ENCODE peak calls at places on chromosomes 1 and 21, in eight cellular contexts. W is lower lobe of right lung; T is fibroblast of lung; H is endothelial cell of umbilical vein; P is ascending aorta; I is HCT116; J is aorta; F is CD4-positive, CD25-positive, alpha-beta regulatory T cell. X is an unnamed sample. For H3K9me3, the result is how much of the 10 kb centered on the place peaks cover.

GRCh38 chr21:41361786-41362604 is at the start of gene MX2:
- DNase-seq in T (peak), W (peak), J (peak), P (peak), H (no peak), I (no peak), F (peak), X (peak)

GRCh38 chr1:39490596-39491145 is 765 bp upstream of the BMP8A start:
- DNase-seq in J (no peak), H (no peak), P (no peak), I (no peak), F (no peak), W (no peak), T (no peak), X (no peak)

GRCh38 chr1:170337413-170337994 is 191.7 kb downstream of the NTMT2 start:
- DNase-seq in I (no peak), J (no peak), P (no peak), W (no peak), T (no peak), F (no peak), H (no peak), X (no peak)

GRCh38 chr1:165644064-165644735 is 13.2 kb downstream of the MGST3 start:
- DNase-seq in F (no peak), I (no peak), T (no peak), J (no peak), H (no peak), P (no peak), W (no peak), X (no peak)

GRCh38 chr1:221724931-221725605 is 16.8 kb downstream of the DUSP10 start:
- DNase-seq in P (peak), F (no peak), J (peak), T (peak), H (no peak), I (no peak), W (peak), X (no peak)

GRCh38 chr1:40130892-40131291 is 30.3 kb upstream of the RLF start:
- DNase-seq in P (no peak), J (no peak), W (no peak), T (no peak), I (no peak), F (no peak), H (peak), X (no peak)

GRCh38 chr1:47630346-47630745 is 192.5 kb downstream of the FOXD2 start:
- DNase-seq in F (no peak), T (no peak), I (no peak), W (no peak), P (no peak), H (no peak), J (no peak), X (no peak)

GRCh38 chr1:56970280-56970679 is 4.5 kb upstream of the C8B start:
- DNase-seq in H (no peak), I (no peak), T (no peak), J (no peak), P (no peak), F (no peak), W (no peak), X (no peak)

GRCh38 chr1:159953866-159954515 is at the start of gene SLAMF9:
- DNase-seq in P (peak), H (no peak), F (no peak), T (peak), I (no peak), W (no peak), J (no peak), X (no peak)

GRCh38 chr1:110152133-110152785 is 2.0 kb downstream of the SLC6A17 start:
- DNase-seq in P (no peak), J (no peak), W (no peak), F (no peak), H (no peak), I (no peak), T (peak), X (no peak)

GRCh38 chr1:77288275-77288674 is 6.5 kb downstream of the AK5 start:
- DNase-seq in F (no peak), T (no peak), P (no peak), I (no peak), H (peak), W (no peak), J (no peak), X (no peak)

GRCh38 chr1:219123041-219123440 is 50.6 kb upstream of the LYPLAL1 start:
- DNase-seq in W (no peak), H (no peak), F (no peak), I (no peak), J (peak), T (no peak), P (no peak), X (no peak)

GRCh38 chr1:21200767-21201166 is 24.1 kb upstream of the EIF4G3 start:
- DNase-seq in H (no peak), I (no peak), F (no peak), P (no peak), T (peak), J (no peak), W (no peak), X (no peak)

GRCh38 chr1:231272880-231273279 is 31.9 kb downstream of the GNPAT start:
- DNase-seq in T (peak), H (peak), W (peak), J (no peak), F (no peak), P (no peak), I (no peak), X (no peak)

GRCh38 chr21:41364308-41364707 is 2.5 kb downstream of the MX2 start:
- DNase-seq in H (no peak), F (no peak), W (no peak), T (no peak), I (no peak), P (peak), J (no peak), X (no peak)

GRCh38 chr1:29282135-29282923 is 46.0 kb downstream of the PTPRU start:
- DNase-seq in H (no peak), I (no peak), J (no peak), F (no peak), T (no peak), P (no peak), W (no peak), X (no peak)

GRCh38 chr1:6358757-6359567 is 34.6 kb downstream of the ACOT7 start:
- DNase-seq in I (no peak), T (peak), P (peak), W (peak), H (peak), J (peak), F (peak), X (peak)

GRCh38 chr1:224170748-224171478 is 12.1 kb upstream of the DEGS1 start:
- DNase-seq in J (peak), H (peak), P (no peak), W (peak), F (peak), T (no peak), I (no peak), X (peak)

GRCh38 chr1:27122652-27123051 is 32.3 kb downstream of the SLC9A1 start:
- DNase-seq in T (peak), H (peak), J (peak), I (no peak), P (peak), W (peak), F (no peak), X (no peak)

GRCh38 chr1:24714859-24715520 is 30.3 kb upstream of the CLIC4 start:
- DNase-seq in W (no peak), H (no peak), J (peak), F (no peak), I (no peak), P (peak), T (peak), X (no peak)

GRCh38 chr1:33921281-33921680 is 57.4 kb downstream of the HMGB4 start:
- DNase-seq in H (no peak), I (no peak), J (no peak), T (no peak), P (no peak), W (no peak), F (no peak), X (no peak)
- H3K9me3 ChIP-seq in H (under half), I (under half), J (under half), T (under half), P (under half), W (under half), F (under half), X (under half)

DNA sequence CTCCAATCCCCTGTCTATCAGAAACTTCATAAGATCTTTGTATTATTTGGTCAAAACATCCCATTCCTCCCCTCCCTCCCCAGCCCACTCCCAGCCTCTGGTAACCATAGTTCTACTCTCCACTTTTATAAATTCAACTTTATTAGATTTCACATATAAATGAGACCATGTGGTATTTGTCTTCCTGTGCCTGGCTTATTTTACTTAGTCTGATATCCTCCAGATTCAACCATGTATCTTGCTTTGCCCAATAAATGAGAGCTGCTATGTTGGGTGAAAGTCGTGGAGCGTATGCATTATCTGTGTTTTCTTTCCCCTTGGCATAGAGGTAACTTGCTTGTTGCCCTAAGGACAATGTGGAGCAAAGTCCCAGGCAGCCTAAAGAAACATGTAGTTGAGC is 28.5 kb upstream of the CHRM3 start:
- DNase-seq in F (no peak), W (no peak), J (no peak), I (no peak), P (no peak), H (no peak), T (no peak), X (no peak)
- H3K9me3 ChIP-seq in F (under half), W (under half), J (under half), I (under half), P (under half), H (under half), T (under half), X (under half)

DNA sequence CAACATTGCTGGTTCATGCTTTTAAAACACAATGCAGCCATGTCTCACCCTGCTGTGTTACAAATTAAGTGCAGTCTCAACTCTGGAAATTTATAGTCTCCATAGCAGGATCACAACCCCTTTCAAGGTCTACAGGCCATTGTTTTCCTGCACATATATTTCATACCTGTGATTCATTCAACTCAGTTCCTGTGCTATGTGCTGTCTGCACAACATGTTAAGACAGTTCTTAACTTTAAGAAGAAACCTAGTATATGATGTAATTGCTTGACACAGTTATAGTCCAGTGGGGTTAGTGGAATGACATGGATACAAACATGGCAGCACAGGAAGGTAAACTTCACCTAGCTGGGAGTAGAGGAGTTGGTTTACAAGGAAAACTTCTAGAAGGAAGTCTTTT is 106.4 kb downstream of the IFI44 start:
- DNase-seq in H (no peak), P (no peak), I (no peak), J (no peak), F (no peak), W (no peak), T (no peak), X (no peak)
- H3K9me3 ChIP-seq in H (under half), P (under half), I (under half), J (under half), F (under half), W (under half), T (under half), X (under half)

DNA sequence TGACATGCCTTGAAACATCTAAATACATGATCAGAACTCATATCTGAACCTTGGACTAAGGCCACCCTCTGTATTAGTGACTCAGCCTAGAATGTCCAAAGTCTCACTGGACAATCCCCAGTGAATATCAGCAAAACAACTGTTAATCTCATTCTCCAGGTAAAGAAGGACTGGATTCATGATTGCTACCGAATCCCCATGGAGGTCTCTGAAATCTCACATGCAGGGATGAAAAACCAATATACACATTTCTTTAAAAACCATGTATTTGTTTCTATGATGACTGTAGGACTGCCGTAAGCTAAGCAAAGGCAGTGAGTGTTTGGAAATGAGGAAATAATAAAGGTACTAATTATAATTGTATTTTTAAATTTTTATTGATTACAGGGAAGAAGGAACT is at the start of gene OR2L3:
- DNase-seq in T (no peak), W (no peak), I (no peak), P (no peak), J (no peak), H (no peak), F (no peak), X (no peak)
- H3K9me3 ChIP-seq in T (under half), W (under half), I (under half), P (under half), J (under half), H (under half), F (under half), X (under half)